ENCODE peak calls at places on chromosome 1, in six cellular contexts. O is GM23338, E is neural progenitor cell, Z is GM23248, P is HCT116, C is PC-3. L is an unnamed sample.

GRCh38 chr1:211939876-211940468 is 95.4 kb downstream of the INTS7 start:
- DNase-seq in O (no peak), E (no peak), Z (no peak), P (no peak), C (no peak), L (no peak)

GRCh38 chr1:200749090-200749489 is 10.4 kb downstream of the CAMSAP2 start:
- DNase-seq in O (no peak), E (no peak), Z (no peak), P (no peak), C (no peak), L (no peak)

GRCh38 chr1:95311006-95311405 is 77.0 kb downstream of the RWDD3 start:
- DNase-seq in O (no peak), E (no peak), Z (no peak), P (no peak), C (peak; percentile 47), L (no peak)

GRCh38 chr1:236992449-236992848 is 11.8 kb downstream of the MT1HL1 start:
- DNase-seq in O (no peak), E (no peak), Z (no peak), P (no peak), C (no peak), L (no peak)

GRCh38 chr1:248757784-248758195 is 2.2 kb upstream of the LYPD8 start:
- DNase-seq in O (no peak), E (no peak), Z (no peak), P (no peak), C (no peak), L (no peak)

GRCh38 chr1:201266774-201267173 is 16.5 kb upstream of the PKP1 start:
- DNase-seq in O (no peak), E (no peak), Z (peak; percentile 98), P (no peak), C (peak; percentile 100), L (peak; percentile 46)

GRCh38 chr1:26696191-26696644 is 403 bp downstream of the ARID1A start:
- DNase-seq in O (no peak), E (no peak), Z (no peak), P (no peak), C (no peak), L (no peak)

GRCh38 chr1:910311-910880 is 13.3 kb upstream of the SAMD11 start:
- DNase-seq in O (no peak), E (peak; percentile 1), Z (peak; percentile 50), P (no peak), C (no peak), L (peak; percentile 5)

GRCh38 chr1:6275826-6276764 is 15.2 kb upstream of the GPR153 start:
- DNase-seq in O (peak; percentile 36), E (no peak), Z (peak; percentile 90), P (no peak), C (no peak), L (peak; percentile 85)

GRCh38 chr1:58585591-58586151 is 8.6 kb upstream of the TACSTD2 start:
- DNase-seq in O (no peak), E (no peak), Z (peak; percentile 32), P (peak; percentile 39), C (peak; percentile 27), L (no peak)

GRCh38 chr1:64955093-64956066 is 11.0 kb downstream of the JAK1 start:
- DNase-seq in O (peak; percentile 46), E (no peak), Z (no peak), P (no peak), C (no peak), L (peak; percentile 22)

GRCh38 chr1:233721003-233721595 is 107.2 kb downstream of the KCNK1 start:
- DNase-seq in O (peak; percentile 37), E (no peak), Z (no peak), P (no peak), C (peak; percentile 50), L (peak; percentile 14)

GRCh38 chr1:150999051-150999674 is 7.5 kb downstream of the MINDY1 start:
- DNase-seq in O (no peak), E (no peak), Z (peak; percentile 61), P (no peak), C (peak; percentile 62), L (no peak)

GRCh38 chr1:31739281-31739853 is 24.8 kb downstream of the ADGRB2 start:
- DNase-seq in O (peak; percentile 62), E (peak; percentile 45), Z (no peak), P (peak; percentile 33), C (no peak), L (peak; percentile 32)

GRCh38 chr1:226886142-226886901 is 15.9 kb downstream of the PSEN2 start:
- DNase-seq in O (no peak), E (no peak), Z (no peak), P (no peak), C (no peak), L (no peak)

GRCh38 chr1:165353731-165354671 is 2.5 kb downstream of the LMX1A start:
- DNase-seq in O (peak; percentile 76), E (peak; percentile 65), Z (no peak), P (no peak), C (no peak), L (no peak)

GRCh38 chr1:165355221-165355976 is 1.1 kb downstream of the LMX1A start:
- DNase-seq in O (peak; percentile 58), E (peak; percentile 63), Z (no peak), P (no peak), C (no peak), L (no peak)

GRCh38 chr1:165356876-165357275 is 361 bp upstream of the LMX1A start:
- DNase-seq in O (peak; percentile 62), E (peak; percentile 69), Z (no peak), P (no peak), C (no peak), L (no peak)

GRCh38 chr1:165354739-165355138 is 1.8 kb downstream of the LMX1A start:
- DNase-seq in O (peak; percentile 45), E (peak; percentile 70), Z (no peak), P (no peak), C (no peak), L (no peak)

GRCh38 chr1:165355977-165356811 is at the start of gene LMX1A:
- DNase-seq in O (peak; percentile 67), E (peak; percentile 68), Z (peak; percentile 35), P (no peak), C (no peak), L (peak; percentile 29)
- TF ChIP-seq EZH2 in O (peak; percentile 79), E (peak; percentile 86), Z (no peak), P (no peak), C (peak; percentile 81), L (peak; percentile 60)

GRCh38 chr1:39729842-39730241 is 8.8 kb upstream of the PPIE start:
- DNase-seq in O (no peak), E (no peak), Z (no peak), P (no peak), C (no peak), L (no peak)

GRCh38 chr1:39726600-39726999 is 12.1 kb upstream of the PPIE start:
- DNase-seq in O (no peak), E (no peak), Z (no peak), P (no peak), C (no peak), L (no peak)

GRCh38 chr1:39729030-39729429 is 9.7 kb upstream of the PPIE start:
- DNase-seq in O (no peak), E (no peak), Z (peak; percentile 66), P (no peak), C (peak; percentile 24), L (no peak)

GRCh38 chr1:39727221-39727931 is 11.3 kb upstream of the PPIE start:
- DNase-seq in O (no peak), E (no peak), Z (no peak), P (no peak), C (no peak), L (no peak)

DNA sequence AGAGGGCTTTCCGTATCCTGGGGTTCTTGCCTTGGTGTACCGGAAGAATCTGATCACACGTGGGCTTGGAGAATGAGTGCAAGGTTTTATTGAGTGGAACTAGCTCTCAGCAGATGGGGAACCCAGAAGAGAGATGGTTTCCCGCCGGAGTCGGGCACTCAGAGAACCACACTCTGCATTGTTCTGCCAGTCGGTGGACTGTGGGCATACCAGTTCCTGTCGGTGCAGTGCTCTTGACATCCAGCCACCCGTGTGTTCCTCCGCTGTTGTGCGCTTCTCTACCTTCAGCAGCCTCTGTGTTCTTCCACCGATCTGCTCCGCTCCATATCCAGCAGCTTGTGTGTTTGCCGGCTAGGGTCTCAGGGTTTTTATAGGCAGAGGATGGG is 10.8 kb upstream of the PPIE start:
- DNase-seq in O (no peak), E (no peak), Z (no peak), P (no peak), C (no peak), L (no peak)
- H3K4me3 ChIP-seq in O (no peak overlapping the region), E (no peak overlapping the region), Z (no peak overlapping the region), P (no peak overlapping the region), C (no peak overlapping the region), L (no peak overlapping the region)

GRCh38 chr1:221812905-221813597 is 71.2 kb upstream of the DUSP10 start:
- DNase-seq in O (no peak), E (no peak), Z (no peak), P (no peak), C (no peak), L (no peak)
- TF ChIP-seq EZH2phosphoT487 in O (no peak), E (no peak), Z (no peak), P (no peak), C (no peak), L (no peak)

GRCh38 chr1:2443285-2444137 is 31.1 kb upstream of the PEX10 start:
- DNase-seq in O (peak; percentile 74), E (peak; percentile 81), Z (no peak), P (no peak), C (peak; percentile 32), L (no peak)
- TF ChIP-seq EZH2 in O (no peak), E (peak; percentile 73), Z (peak; percentile 53), P (no peak), C (no peak), L (no peak)

GRCh38 chr1:224183591-224184312 is 712 bp downstream of the DEGS1 start:
- DNase-seq in O (peak; percentile 59), E (peak; percentile 76), Z (peak; percentile 82), P (no peak), C (peak; percentile 63), L (peak; percentile 75)
- H3K4me3 ChIP-seq in O (peak overlapping the region; percentile 94), E (peak overlapping the region; percentile 69), Z (peak overlapping the region; percentile 84), P (peak overlapping the region; percentile 78), C (peak overlapping the region; percentile 69), L (peak overlapping the region; percentile 99)

GRCh38 chr1:172397221-172397620 is 23.3 kb upstream of the C1orf105 start:
- DNase-seq in O (no peak), E (no peak), Z (peak; percentile 75), P (no peak), C (peak; percentile 76), L (no peak)
- TF ChIP-seq EZH2phosphoT487 in O (no peak), E (no peak), Z (no peak), P (no peak), C (no peak), L (no peak)

DNA sequence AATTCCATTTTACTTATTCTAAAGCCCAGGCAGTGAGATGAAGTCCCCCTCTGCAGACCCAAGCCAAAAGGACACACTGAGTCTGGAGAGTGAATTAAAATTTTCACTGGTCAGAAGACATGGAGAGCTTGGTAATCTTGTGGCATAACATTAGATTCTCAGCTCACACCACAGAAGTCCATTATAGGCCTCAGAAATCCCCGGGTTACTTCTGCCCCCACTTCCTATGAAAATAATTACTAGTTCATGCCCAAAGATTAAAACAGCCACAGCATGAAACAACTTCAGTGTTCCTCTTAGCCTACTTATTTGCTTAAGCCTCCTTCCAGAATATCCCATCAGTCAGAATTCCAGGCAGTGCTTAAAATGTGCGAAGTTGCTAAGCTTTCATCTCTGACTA is 123.3 kb downstream of the ZC3H11B start:
- DNase-seq in O (no peak), E (no peak), Z (no peak), P (no peak), C (no peak), L (no peak)
- TF ChIP-seq EZH2 in O (no peak), E (no peak), Z (no peak), P (no peak), C (no peak), L (no peak)